ENCODE peak calls at places on chromosomes 16 and 17, in eight cellular contexts. K, S, P, D, J, U, Z and G are unnamed samples.

GRCh38 chr16:2815299-2815771 is 1.7 kb upstream of the PRSS21 start:
- DNase-seq in K (no peak), S (no peak), P (no peak), D (no peak), J (no peak), U (no peak), Z (no peak), G (no peak)

GRCh38 chr17:40561871-40562611 is 3.2 kb downstream of the CCR7 start:
- DNase-seq in K (no peak), S (no peak), P (peak; percentile 69), D (no peak), J (no peak), U (no peak), Z (no peak), G (no peak)

GRCh38 chr17:17412331-17412730 is 64.5 kb upstream of the MED9 start:
- DNase-seq in K (no peak), S (peak; percentile 90), P (no peak), D (no peak), J (peak; percentile 27), U (no peak), Z (no peak), G (peak; percentile 90)

GRCh38 chr16:50821586-50821985 is 79.7 kb downstream of the CYLD start:
- DNase-seq in K (no peak), S (peak; percentile 32), P (no peak), D (no peak), J (no peak), U (no peak), Z (no peak), G (peak; percentile 56)

GRCh38 chr17:47427985-47428384 is 102.9 kb upstream of the NPEPPS start:
- DNase-seq in K (no peak), S (no peak), P (no peak), D (no peak), J (no peak), U (no peak), Z (no peak), G (no peak)

GRCh38 chr17:64459284-64459747 is 10.4 kb downstream of the MILR1 start:
- DNase-seq in K (no peak), S (peak; percentile 60), P (no peak), D (no peak), J (no peak), U (no peak), Z (no peak), G (peak; percentile 65)

GRCh38 chr16:24041834-24042631 is 206.2 kb downstream of the PRKCB start:
- DNase-seq in K (peak; percentile 38), S (peak; percentile 61), P (peak; percentile 86), D (peak; percentile 53), J (peak; percentile 77), U (peak; percentile 55), Z (peak; percentile 47), G (peak; percentile 58)

GRCh38 chr17:82400830-82401229 is 17.3 kb upstream of the HEXD start:
- DNase-seq in K (no peak), S (peak; percentile 59), P (peak; percentile 49), D (no peak), J (peak; percentile 93), U (no peak), Z (no peak), G (no peak)

GRCh38 chr17:75159196-75160031 is 5.1 kb upstream of the JPT1 start:
- DNase-seq in K (peak; percentile 52), S (peak; percentile 46), P (no peak), D (no peak), J (no peak), U (no peak), Z (no peak), G (peak; percentile 73)

GRCh38 chr17:9132291-9132690 is 111.0 kb downstream of the NTN1 start:
- DNase-seq in K (no peak), S (no peak), P (no peak), D (no peak), J (no peak), U (no peak), Z (no peak), G (no peak)

GRCh38 chr16:49340466-49340865 is 33.1 kb upstream of the C16orf78 start:
- DNase-seq in K (no peak), S (no peak), P (no peak), D (no peak), J (no peak), U (no peak), Z (no peak), G (no peak)

GRCh38 chr16:58755989-58756649 is 22.0 kb upstream of the GOT2 start:
- DNase-seq in K (peak; percentile 43), S (peak; percentile 67), P (peak; percentile 79), D (peak; percentile 75), J (peak; percentile 88), U (peak; percentile 21), Z (no peak), G (peak; percentile 74)

GRCh38 chr16:60367739-60368138 is 1633.6 kb upstream of the GOT2 start:
- DNase-seq in K (no peak), S (no peak), P (no peak), D (no peak), J (no peak), U (no peak), Z (no peak), G (no peak)

GRCh38 chr17:27069842-27070508 is 223.9 kb upstream of the WSB1 start:
- DNase-seq in K (no peak), S (no peak), P (no peak), D (no peak), J (no peak), U (no peak), Z (no peak), G (no peak)

GRCh38 chr16:59733321-59733720 is 999.2 kb upstream of the GOT2 start:
- DNase-seq in K (no peak), S (no peak), P (no peak), D (no peak), J (no peak), U (no peak), Z (no peak), G (no peak)

GRCh38 chr17:70050931-70051330 is 24.1 kb upstream of the KCNJ16 start:
- DNase-seq in K (no peak), S (no peak), P (no peak), D (no peak), J (no peak), U (no peak), Z (no peak), G (no peak)

GRCh38 chr17:41621916-41622315 is 2.5 kb downstream of the KRT17 start:
- DNase-seq in K (no peak), S (no peak), P (no peak), D (no peak), J (no peak), U (no peak), Z (no peak), G (no peak)

GRCh38 chr17:37693328-37693727 is 50.1 kb upstream of the DDX52 start:
- DNase-seq in K (no peak), S (no peak), P (no peak), D (no peak), J (no peak), U (no peak), Z (no peak), G (no peak)

GRCh38 chr17:1714980-1715802 is 5.0 kb upstream of the TLCD2 start:
- DNase-seq in K (no peak), S (peak; percentile 96), P (peak; percentile 53), D (peak; percentile 94), J (peak; percentile 52), U (no peak), Z (peak; percentile 72), G (peak; percentile 92)

GRCh38 chr17:61410555-61411089 is 11.0 kb downstream of the TBX2 start:
- DNase-seq in K (no peak), S (peak; percentile 57), P (peak; percentile 78), D (peak; percentile 81), J (peak; percentile 73), U (peak; percentile 27), Z (no peak), G (no peak)

GRCh38 chr16:28301154-28301553 is 8.8 kb downstream of the SBK1 start:
- DNase-seq in K (no peak), S (no peak), P (no peak), D (no peak), J (no peak), U (no peak), Z (no peak), G (no peak)

GRCh38 chr16:1550696-1551095 is 17.2 kb downstream of the TMEM204 start:
- DNase-seq in K (no peak), S (no peak), P (no peak), D (no peak), J (no peak), U (no peak), Z (no peak), G (no peak)

GRCh38 chr17:59329558-59330313 is 1.7 kb upstream of the YPEL2 start:
- DNase-seq in K (no peak), S (peak; percentile 84), P (peak; percentile 45), D (peak; percentile 65), J (peak; percentile 93), U (peak; percentile 67), Z (no peak), G (peak; percentile 77)